ENCODE peak calls at places on chromosomes 5 and 9, in six cellular contexts. S is HS-27A, W is nephron progenitor cell, V is iPS-NIHi11, D is gastrocnemius medialis, U is GM12865. A is an unnamed sample.

GRCh38 chr5:61347088-61347487 is 15.0 kb downstream of the ZSWIM6 start:
- DNase-seq in S (no peak), W (no peak), V (no peak), D (no peak), U (no peak), A (peak; percentile 25)

GRCh38 chr9:134346151-134346550 is 19.9 kb downstream of the RXRA start:
- DNase-seq in S (no peak), W (no peak), V (no peak), D (peak; percentile 66), U (no peak), A (no peak)

GRCh38 chr5:108382784-108383358 is 973 bp upstream of the FBXL17 start:
- DNase-seq in S (no peak), W (no peak), V (no peak), D (no peak), U (peak; percentile 43), A (peak; percentile 83)

GRCh38 chr5:45410304-45410995 is 285.7 kb downstream of the HCN1 start:
- DNase-seq in S (no peak), W (no peak), V (no peak), D (no peak), U (no peak), A (no peak)

GRCh38 chr9:129208191-129209091 is 30.4 kb upstream of the IER5L start:
- DNase-seq in S (no peak), W (peak; percentile 64), V (peak; percentile 81), D (no peak), U (no peak), A (no peak)

GRCh38 chr9:89850633-89851325 is 246.0 kb downstream of the GADD45G start:
- DNase-seq in S (no peak), W (no peak), V (no peak), D (peak; percentile 42), U (no peak), A (peak; percentile 93)

GRCh38 chr5:140168371-140168770 is 6.6 kb upstream of the CYSTM1 start:
- DNase-seq in S (no peak), W (no peak), V (no peak), D (no peak), U (no peak), A (peak; percentile 31)

GRCh38 chr5:74767579-74767913 is 497 bp downstream of the NSA2 start:
- DNase-seq in S (no peak), W (peak; percentile 41), V (peak; percentile 15), D (no peak), U (peak; percentile 39), A (peak; percentile 50)

GRCh38 chr9:124292696-124293593 is 35.2 kb downstream of the NEK6 start:
- DNase-seq in S (no peak), W (no peak), V (no peak), D (no peak), U (no peak), A (no peak)

GRCh38 chr5:148381906-148382305 is 1.9 kb upstream of the FBXO38 start:
- DNase-seq in S (no peak), W (no peak), V (no peak), D (no peak), U (no peak), A (no peak)

GRCh38 chr9:81595887-81596558 is 93.3 kb downstream of the TLE1 start:
- DNase-seq in S (no peak), W (no peak), V (peak; percentile 47), D (no peak), U (no peak), A (no peak)

GRCh38 chr5:32504923-32505596 is 60.5 kb upstream of the ZFR start:
- DNase-seq in S (no peak), W (peak; percentile 70), V (peak; percentile 46), D (peak; percentile 50), U (no peak), A (peak; percentile 57)

GRCh38 chr5:69512740-69513260 is 20.2 kb downstream of the OCLN start:
- DNase-seq in S (no peak), W (no peak), V (no peak), D (no peak), U (no peak), A (peak; percentile 24)

GRCh38 chr5:6188344-6188743 is 190.0 kb downstream of the MED10 start:
- DNase-seq in S (no peak), W (no peak), V (no peak), D (no peak), U (peak; percentile 66), A (no peak)

GRCh38 chr5:113384787-113385186 is 50.0 kb downstream of the TSSK1B start:
- DNase-seq in S (no peak), W (no peak), V (no peak), D (no peak), U (no peak), A (no peak)

GRCh38 chr5:676699-677076 is 16.5 kb downstream of the TPPP start:
- DNase-seq in S (no peak), W (no peak), V (no peak), D (no peak), U (no peak), A (no peak)

GRCh38 chr9:132670816-132671371 is 630 bp downstream of the GTF3C4 start:
- DNase-seq in S (no peak), W (peak; percentile 50), V (peak; percentile 56), D (no peak), U (peak; percentile 63), A (peak; percentile 72)

GRCh38 chr5:88729476-88730182 is 153.4 kb downstream of the MEF2C start:
- DNase-seq in S (peak; percentile 34), W (peak; percentile 60), V (peak; percentile 47), D (peak; percentile 61), U (peak; percentile 89), A (peak; percentile 94)